ENCODE peak calls at places on chromosomes 1 and 21, in ten cellular contexts. I, H, F, D, M, W, Y, T, C and A are unnamed samples.

GRCh38 chr1:116857092-116857491 is 52.6 kb upstream of the PTGFRN start:
- DNase-seq in I (no peak), H (no peak), F (no peak), D (no peak), M (no peak), W (no peak), Y (no peak), T (no peak), C (no peak), A (no peak)

GRCh38 chr1:19765623-19766022 is 34.1 kb downstream of the TMCO4 start:
- DNase-seq in I (no peak), H (no peak), F (no peak), D (no peak), M (peak; percentile 74), W (no peak), Y (peak; percentile 97), T (peak; percentile 92), C (no peak), A (peak; percentile 63)

GRCh38 chr1:26537951-26538352 is 8.4 kb downstream of the RPS6KA1 start:
- DNase-seq in I (peak; percentile 87), H (no peak), F (peak; percentile 32), D (no peak), M (peak; percentile 59), W (no peak), Y (peak; percentile 32), T (peak; percentile 45), C (no peak), A (no peak)

GRCh38 chr21:42666918-42667317 is 13.5 kb downstream of the PDE9A start:
- DNase-seq in I (no peak), H (no peak), F (no peak), D (no peak), M (no peak), W (no peak), Y (no peak), T (no peak), C (no peak), A (no peak)

GRCh38 chr21:24436236-24436635 is 1171.0 kb downstream of the MRPL39 start:
- DNase-seq in I (no peak), H (no peak), F (no peak), D (no peak), M (no peak), W (no peak), Y (no peak), T (no peak), C (no peak), A (no peak)

GRCh38 chr1:26357121-26357602 is 3.2 kb upstream of the CRYBG2 start:
- DNase-seq in I (no peak), H (peak; percentile 62), F (no peak), D (no peak), M (peak; percentile 77), W (no peak), Y (no peak), T (no peak), C (no peak), A (no peak)

GRCh38 chr21:43291347-43291950 is 122.6 kb downstream of the CRYAA start:
- DNase-seq in I (peak; percentile 59), H (no peak), F (no peak), D (no peak), M (no peak), W (no peak), Y (no peak), T (no peak), C (peak; percentile 18), A (no peak)

GRCh38 chr1:87174726-87175237 is 153.9 kb upstream of the LMO4 start:
- DNase-seq in I (no peak), H (no peak), F (no peak), D (no peak), M (peak; percentile 14), W (no peak), Y (no peak), T (no peak), C (no peak), A (no peak)

GRCh38 chr1:224513787-224514209 is 79.2 kb upstream of the WDR26 start:
- DNase-seq in I (peak; percentile 94), H (peak; percentile 90), F (peak; percentile 91), D (peak; percentile 79), M (peak; percentile 71), W (peak; percentile 71), Y (peak; percentile 65), T (peak; percentile 74), C (peak; percentile 87), A (peak; percentile 89)

GRCh38 chr1:39392851-39393573 is 98.4 kb upstream of the BMP8A start:
- DNase-seq in I (no peak), H (no peak), F (no peak), D (no peak), M (no peak), W (no peak), Y (no peak), T (no peak), C (no peak), A (no peak)

GRCh38 chr1:27643626-27644368 is 8.8 kb upstream of the FGR start:
- DNase-seq in I (peak; percentile 88), H (peak; percentile 65), F (peak; percentile 76), D (peak; percentile 54), M (peak; percentile 46), W (peak; percentile 57), Y (peak; percentile 36), T (peak; percentile 54), C (peak; percentile 73), A (peak; percentile 39)

GRCh38 chr1:156559797-156560112 is 12.6 kb downstream of the IQGAP3 start:
- DNase-seq in I (no peak), H (no peak), F (no peak), D (no peak), M (no peak), W (no peak), Y (no peak), T (no peak), C (no peak), A (no peak)

GRCh38 chr1:159653201-159653600 is 61.2 kb downstream of the CRP start:
- DNase-seq in I (no peak), H (no peak), F (no peak), D (no peak), M (no peak), W (no peak), Y (peak; percentile 43), T (no peak), C (no peak), A (no peak)

GRCh38 chr1:29256979-29257804 is 20.9 kb downstream of the PTPRU start:
- DNase-seq in I (peak; percentile 20), H (no peak), F (peak; percentile 27), D (no peak), M (peak; percentile 14), W (no peak), Y (peak; percentile 67), T (no peak), C (peak; percentile 46), A (peak; percentile 38)

GRCh38 chr1:29501227-29501976 is 265.1 kb downstream of the PTPRU start:
- DNase-seq in I (no peak), H (no peak), F (peak; percentile 64), D (no peak), M (no peak), W (no peak), Y (no peak), T (no peak), C (no peak), A (no peak)

GRCh38 chr1:164768045-164768402 is 209.0 kb downstream of the PBX1 start:
- DNase-seq in I (no peak), H (no peak), F (no peak), D (no peak), M (no peak), W (no peak), Y (peak; percentile 58), T (peak; percentile 32), C (no peak), A (no peak)

DNA sequence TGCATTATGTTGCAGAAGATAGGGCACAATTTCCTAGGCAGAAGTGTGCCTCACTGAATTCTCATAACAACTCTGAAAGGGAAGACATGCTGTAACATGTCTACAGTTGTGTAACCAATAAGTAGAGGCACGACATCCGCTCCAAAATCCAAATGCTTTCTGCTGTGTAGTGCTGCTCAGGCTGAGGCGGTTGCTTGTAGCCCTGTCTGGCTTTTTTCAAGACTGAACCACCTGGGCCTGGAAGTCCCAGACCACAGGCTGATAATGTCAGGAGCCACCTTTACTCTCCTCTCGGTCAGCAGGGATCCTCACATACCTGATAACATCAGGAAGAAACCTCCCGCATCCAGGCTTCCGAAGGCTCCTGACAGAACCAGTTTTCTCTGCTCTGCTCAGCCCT is 10.9 kb downstream of the AKNAD1 start:
- DNase-seq in I (no peak), H (no peak), F (no peak), D (no peak), M (peak; percentile 86), W (no peak), Y (no peak), T (no peak), C (no peak), A (no peak)
- H3K4me3 ChIP-seq in I (no peak overlapping the region), H (no peak overlapping the region), F (no peak overlapping the region), D (no peak overlapping the region), M (no peak overlapping the region), W (no peak overlapping the region), Y (no peak overlapping the region), T (no peak overlapping the region), C (no peak overlapping the region), A (no peak overlapping the region)

GRCh38 chr1:36149973-36150295 is 648 bp upstream of the TRAPPC3 start:
- DNase-seq in I (no peak), H (no peak), F (no peak), D (no peak), M (no peak), W (no peak), Y (no peak), T (no peak), C (no peak), A (no peak)
- H3K4me1 ChIP-seq in I (peaks cover 73% of the 10 kb centered on the region), H (peaks cover 38% of the 10 kb centered on the region), F (peaks cover 29% of the 10 kb centered on the region), D (peaks cover 67% of the 10 kb centered on the region), M (peaks cover 26% of the 10 kb centered on the region), W (peaks cover 54% of the 10 kb centered on the region), Y (peaks cover 24% of the 10 kb centered on the region), T (peaks cover 19% of the 10 kb centered on the region), C (peaks cover 32% of the 10 kb centered on the region), A (peaks cover 36% of the 10 kb centered on the region)

GRCh38 chr1:151003175-151003574 is 3.5 kb downstream of the MINDY1 start:
- DNase-seq in I (no peak), H (no peak), F (no peak), D (no peak), M (no peak), W (no peak), Y (no peak), T (no peak), C (no peak), A (no peak)
- H3K27ac ChIP-seq in I (peak overlapping the region; percentile 74), H (peak overlapping the region; percentile 89), F (no peak overlapping the region), D (no peak overlapping the region), M (no peak overlapping the region), W (peak overlapping the region; percentile 52), Y (no peak overlapping the region), T (no peak overlapping the region), C (peak overlapping the region; percentile 46), A (no peak overlapping the region)

DNA sequence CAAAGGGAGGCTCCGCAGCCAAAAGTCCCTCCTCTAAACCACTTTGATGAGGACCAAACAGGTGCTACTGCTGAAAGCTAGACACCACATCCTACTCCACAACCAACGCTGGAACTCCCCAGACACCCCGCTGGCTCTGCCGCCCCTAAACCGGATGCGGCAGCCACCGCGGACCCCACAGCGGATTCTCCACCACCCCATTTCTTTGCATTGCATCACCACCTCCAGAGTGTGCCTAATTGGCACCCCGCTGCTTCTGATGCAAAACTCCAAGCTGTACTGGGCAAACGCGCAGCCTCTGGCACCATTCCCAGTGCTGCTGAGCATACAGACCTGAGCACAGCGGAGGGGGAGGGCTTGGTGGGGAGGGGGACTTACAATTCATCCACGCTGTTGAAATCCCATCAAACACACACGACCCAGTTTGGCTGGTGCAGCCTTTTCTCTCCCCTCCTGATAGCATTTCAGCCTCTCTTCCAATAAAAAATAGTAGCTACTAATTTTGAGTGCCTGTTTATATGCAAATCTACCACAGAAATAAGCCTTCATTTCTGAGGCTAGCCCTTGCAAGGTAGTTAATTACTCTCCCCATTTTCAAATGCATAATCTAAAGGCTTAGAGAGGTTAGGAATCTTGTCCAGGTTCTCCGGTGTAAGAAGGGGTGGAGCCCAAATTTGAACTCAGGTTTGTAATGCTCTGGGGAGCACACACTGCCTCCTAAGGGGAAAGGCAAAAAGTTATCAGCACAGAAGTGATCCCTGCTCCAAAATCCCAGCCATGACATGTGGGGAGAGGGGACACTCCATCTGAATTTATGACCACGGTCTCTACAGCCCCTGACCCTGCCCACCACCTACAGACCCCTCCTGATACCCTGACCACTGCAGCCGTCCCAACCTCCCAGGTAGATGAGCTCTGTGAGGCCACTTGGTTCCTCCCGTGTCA is 12.2 kb upstream of the RGS16 start:
- DNase-seq in I (peak; percentile 82), H (peak; percentile 86), F (peak; percentile 81), D (peak; percentile 84), M (peak; percentile 6), W (peak; percentile 80), Y (peak; percentile 57), T (peak; percentile 25), C (peak; percentile 77), A (peak; percentile 57)
- H3K4me3 ChIP-seq in I (peak overlapping the region; percentile 47), H (peak overlapping the region; percentile 53), F (peak overlapping the region; percentile 46), D (peak overlapping the region; percentile 52), M (no peak overlapping the region), W (peak overlapping the region; percentile 8), Y (no peak overlapping the region), T (no peak overlapping the region), C (peak overlapping the region; percentile 63), A (no peak overlapping the region)